ENCODE peak calls at places on chromosomes 2 and 18, in seven cellular contexts. Y is tibial artery, W is right atrium auricular region, E is neural progenitor cell, N is body of pancreas, T is breast epithelium, A is fibroblast of mammary gland. O is an unnamed sample.

GRCh38 chr2:178394816-178395215 is 56.2 kb downstream of the PRKRA start:
- DNase-seq in N (no peak), A (no peak), E (no peak), W (no peak), T (no peak), Y (no peak), O (no peak)

GRCh38 chr2:959453-959852 is 8.8 kb downstream of the SNTG2 start:
- DNase-seq in T (no peak), Y (no peak), N (no peak), W (no peak), A (no peak), E (no peak), O (no peak)

GRCh38 chr18:69495338-69495737 is 94.7 kb downstream of the DOK6 start:
- DNase-seq in Y (no peak), N (no peak), A (no peak), W (no peak), E (no peak), T (no peak), O (no peak)

GRCh38 chr2:219001577-219002394 is 8.6 kb upstream of the CRYBA2 start:
- DNase-seq in A (no peak), E (peak), N (peak), Y (no peak), T (peak), W (no peak), O (peak)

GRCh38 chr2:24423095-24423494 is 62.8 kb upstream of the ITSN2 start:
- DNase-seq in E (no peak), T (no peak), Y (no peak), N (no peak), W (peak), A (no peak), O (no peak)

GRCh38 chr2:18473241-18473841 is 87.1 kb downstream of the RDH14 start:
- DNase-seq in E (no peak), T (no peak), A (peak), Y (peak), W (no peak), N (no peak), O (no peak)

GRCh38 chr2:120134263-120134662 is 88.9 kb downstream of the TMEM185B start:
- DNase-seq in T (no peak), Y (no peak), W (no peak), A (peak), E (no peak), N (no peak), O (no peak)

GRCh38 chr2:218261424-218262273 is 834 bp downstream of the GPBAR1 start:
- DNase-seq in T (no peak), E (peak), A (no peak), W (no peak), Y (no peak), N (no peak), O (no peak)

GRCh38 chr18:56563568-56563967 is 74.8 kb downstream of the TXNL1 start:
- DNase-seq in N (no peak), W (no peak), T (no peak), A (no peak), E (peak), Y (no peak), O (no peak)

GRCh38 chr2:53235836-53236582 is 531.6 kb upstream of the CHAC2 start:
- DNase-seq in Y (no peak), T (no peak), W (no peak), A (no peak), N (no peak), E (no peak), O (no peak)

GRCh38 chr2:84451579-84451978 is 7.5 kb downstream of the SUCLG1 start:
- DNase-seq in N (no peak), E (no peak), T (no peak), W (no peak), Y (no peak), A (no peak), O (no peak)

GRCh38 chr2:160493227-160494028 is at the start of gene RBMS1:
- DNase-seq in A (peak), Y (peak), E (peak), T (peak), N (peak), W (no peak), O (peak)

GRCh38 chr2:64601027-64601767 is 52.5 kb downstream of the SERTAD2 start:
- DNase-seq in E (no peak), A (peak), W (no peak), Y (no peak), T (no peak), N (no peak), O (no peak)

GRCh38 chr2:226970362-226970761 is 134.5 kb downstream of the RHBDD1 start:
- DNase-seq in W (no peak), N (no peak), A (no peak), T (no peak), E (no peak), Y (no peak), O (no peak)

GRCh38 chr2:153391131-153391530 is 87.4 kb downstream of the RPRM start:
- DNase-seq in T (no peak), Y (no peak), W (no peak), A (no peak), N (no peak), E (no peak), O (no peak)

GRCh38 chr18:25305584-25305983 is 46.4 kb downstream of the ZNF521 start:
- DNase-seq in N (no peak), E (no peak), Y (no peak), T (no peak), W (no peak), A (peak), O (no peak)

GRCh38 chr2:145914716-145915115 is 1394.8 kb upstream of the ZEB2 start:
- DNase-seq in N (no peak), W (no peak), A (no peak), Y (no peak), T (no peak), E (no peak), O (no peak)

GRCh38 chr2:152694161-152694661 is 23.1 kb downstream of the PRPF40A start:
- DNase-seq in N (no peak), A (peak), Y (no peak), W (no peak), E (no peak), T (no peak), O (no peak)

GRCh38 chr2:72292433-72292832 is 144.8 kb upstream of the CYP26B1 start:
- DNase-seq in Y (no peak), W (no peak), N (no peak), A (no peak), E (no peak), T (no peak), O (no peak)

GRCh38 chr2:127953849-127954248 is 68.1 kb upstream of the AMMECR1L start:
- DNase-seq in Y (no peak), N (no peak), T (no peak), A (no peak), E (no peak), W (no peak), O (no peak)

GRCh38 chr2:36168136-36168535 is 187.4 kb upstream of the CRIM1 start:
- DNase-seq in W (no peak), N (no peak), A (no peak), T (no peak), Y (no peak), E (no peak), O (no peak)

GRCh38 chr2:241851325-241852115 is 7.2 kb downstream of the PDCD1 start:
- DNase-seq in Y (no peak), N (no peak), T (no peak), W (no peak), E (no peak), A (no peak), O (peak)

GRCh38 chr18:22174341-22175148 is 5.2 kb downstream of the GATA6 start:
- DNase-seq in A (no peak), E (peak), N (peak), W (no peak), Y (peak), T (no peak), O (no peak)

GRCh38 chr2:65320042-65320711 is 92.5 kb downstream of the ACTR2 start:
- DNase-seq in N (no peak), E (no peak), W (no peak), A (peak), T (no peak), Y (no peak), O (no peak)

GRCh38 chr2:239765911-239766310 is 259.2 kb downstream of the NDUFA10 start:
- DNase-seq in E (no peak), W (no peak), A (no peak), Y (no peak), T (no peak), N (no peak), O (no peak)

GRCh38 chr18:79685971-79686370 is 6.4 kb downstream of the CTDP1 start:
- DNase-seq in E (no peak), T (no peak), W (no peak), A (no peak), N (no peak), Y (no peak), O (no peak)

GRCh38 chr18:33745396-33745795 is 167.4 kb downstream of the ASXL3 start:
- DNase-seq in E (no peak), N (no peak), T (no peak), W (no peak), Y (no peak), A (no peak), O (no peak)

GRCh38 chr2:2688231-2688630 is 357.2 kb upstream of the MYT1L start:
- DNase-seq in T (no peak), E (no peak), W (no peak), A (no peak), Y (no peak), N (no peak), O (no peak)

GRCh38 chr2:109333414-109334194 is 204.6 kb downstream of the SH3RF3 start:
- DNase-seq in Y (no peak), T (no peak), A (no peak), W (no peak), N (no peak), E (peak), O (no peak)

GRCh38 chr2:190858817-190859216 is 21.8 kb upstream of the GLS start:
- DNase-seq in T (no peak), W (no peak), Y (no peak), A (peak), N (no peak), E (no peak), O (no peak)

GRCh38 chr2:189549440-189549832 is 31.1 kb downstream of the SLC40A1 start:
- DNase-seq in N (no peak), W (no peak), A (peak), T (no peak), Y (peak), E (no peak), O (no peak)

GRCh38 chr2:181158453-181158852 is 178.0 kb downstream of the UBE2E3 start:
- DNase-seq in T (no peak), W (no peak), N (no peak), E (no peak), A (peak), Y (no peak), O (no peak)

GRCh38 chr2:231926180-231926741 is at the start of gene NPPC:
- DNase-seq in E (peak), W (no peak), N (no peak), Y (peak), T (no peak), A (peak), O (no peak)
- TF ChIP-seq CTCF in E (peak), W (peak), N (no peak), Y (no peak), T (peak), A (no peak), O (peak)

DNA sequence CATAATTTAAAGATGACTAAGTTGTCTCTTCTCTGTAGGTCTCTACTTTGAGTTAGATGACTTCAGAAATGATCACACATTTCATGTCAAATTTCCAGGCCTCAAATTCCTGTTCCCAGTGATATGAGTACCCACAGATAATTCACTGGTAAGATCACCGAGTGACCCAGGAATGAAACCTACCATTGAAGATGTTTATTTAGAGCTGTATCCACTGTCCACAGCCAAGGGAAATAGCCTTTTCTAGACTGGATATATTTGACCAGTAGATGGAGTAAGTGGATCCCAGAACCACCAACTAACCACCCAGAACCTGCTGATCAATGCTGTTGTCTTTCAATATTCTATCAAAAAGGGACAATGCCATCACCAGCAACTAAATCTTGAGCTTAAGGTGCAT is 238.8 kb downstream of the SLC8A1 start:
- DNase-seq in Y (no peak), A (peak), W (no peak), N (no peak), T (no peak), E (peak), O (no peak)
- TF ChIP-seq CTCF in Y (peak), A (peak), W (peak), N (no peak), T (no peak), E (peak), O (peak)

GRCh38 chr2:59462418-59463197 is 1090.8 kb downstream of the BCL11A start:
- DNase-seq in T (no peak), N (no peak), A (no peak), Y (no peak), E (no peak), W (no peak), O (no peak)
- TF ChIP-seq CTCF in T (no peak), N (no peak), A (no peak), Y (no peak), E (peak), W (no peak), O (no peak)

GRCh38 chr2:102262218-102263129 is 48.9 kb upstream of the IL1RL1 start:
- DNase-seq in W (no peak), N (no peak), T (no peak), A (peak), Y (no peak), E (no peak), O (no peak)

GRCh38 chr2:102258386-102259074 is 52.8 kb upstream of the IL1RL1 start:
- DNase-seq in W (no peak), T (no peak), A (peak), Y (no peak), E (no peak), N (no peak), O (no peak)

GRCh38 chr2:102264952-102265351 is 46.4 kb upstream of the IL1RL1 start:
- DNase-seq in W (no peak), E (no peak), T (no peak), N (no peak), A (no peak), Y (no peak), O (no peak)

GRCh38 chr2:102258025-102258385 is 53.4 kb upstream of the IL1RL1 start:
- DNase-seq in A (no peak), N (no peak), Y (no peak), E (no peak), W (no peak), T (no peak), O (no peak)

GRCh38 chr2:102261467-102261866 is 49.9 kb upstream of the IL1RL1 start:
- DNase-seq in N (no peak), E (no peak), A (no peak), T (no peak), W (no peak), Y (no peak), O (no peak)
- TF ChIP-seq CTCF in N (no peak), E (no peak), A (no peak), T (no peak), W (no peak), Y (no peak), O (no peak)

GRCh38 chr2:236177604-236177966 is 9.4 kb upstream of the GBX2 start:
- DNase-seq in N (peak), Y (no peak), A (peak), E (peak), W (no peak), T (no peak), O (no peak)

GRCh38 chr2:236174608-236175001 is 6.4 kb upstream of the GBX2 start:
- DNase-seq in Y (no peak), N (no peak), A (no peak), E (peak), W (no peak), T (no peak), O (no peak)

GRCh38 chr2:236176951-236177350 is 8.8 kb upstream of the GBX2 start:
- DNase-seq in Y (no peak), T (no peak), N (no peak), E (no peak), A (no peak), W (no peak), O (no peak)

GRCh38 chr2:236177967-236178909 is 10.1 kb upstream of the GBX2 start:
- DNase-seq in E (peak), A (peak), Y (peak), N (peak), W (no peak), T (no peak), O (peak)

GRCh38 chr2:236176417-236176816 is 8.2 kb upstream of the GBX2 start:
- DNase-seq in T (no peak), W (no peak), N (no peak), A (peak), Y (no peak), E (peak), O (no peak)
- TF ChIP-seq CTCF in T (no peak), W (peak), N (no peak), A (peak), Y (no peak), E (peak), O (peak)

GRCh38 chr18:57908092-57908491 is 105.0 kb upstream of the ATP8B1 start:
- DNase-seq in Y (no peak), N (no peak), W (no peak), T (no peak), A (no peak), E (no peak), O (no peak)

GRCh38 chr18:57910134-57910533 is 107.0 kb upstream of the ATP8B1 start:
- DNase-seq in W (no peak), N (no peak), T (no peak), A (no peak), E (no peak), Y (no peak), O (no peak)

GRCh38 chr18:57909620-57910019 is 106.5 kb upstream of the ATP8B1 start:
- DNase-seq in T (no peak), A (peak), N (no peak), W (no peak), E (no peak), Y (no peak), O (no peak)

GRCh38 chr18:57910817-57911216 is 107.7 kb upstream of the ATP8B1 start:
- DNase-seq in W (no peak), A (no peak), T (no peak), E (peak), Y (no peak), N (no peak), O (no peak)

DNA sequence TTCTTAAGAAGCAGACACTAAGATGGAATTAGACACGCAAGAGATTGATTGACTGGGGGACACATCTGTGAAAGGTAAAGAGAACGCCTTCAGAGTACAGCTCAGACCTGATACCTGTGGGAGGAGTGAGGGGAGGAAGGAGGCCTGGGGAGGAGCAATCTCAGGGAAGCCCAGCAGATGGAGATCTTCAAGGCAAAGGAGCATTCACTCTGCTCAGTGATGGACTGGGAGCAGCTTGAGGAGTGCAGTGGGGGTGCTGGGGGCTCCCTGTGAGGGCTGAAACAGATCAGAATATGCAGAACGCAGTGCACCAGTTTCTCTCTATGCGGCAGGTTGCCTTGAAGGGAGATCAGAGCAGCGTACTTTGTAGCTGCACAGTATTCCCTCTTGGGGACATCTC is 103.7 kb upstream of the ATP8B1 start:
- DNase-seq in T (no peak), W (no peak), Y (no peak), E (peak), N (no peak), A (no peak), O (no peak)
- TF ChIP-seq CTCF in T (no peak), W (no peak), Y (no peak), E (peak), N (no peak), A (peak), O (peak)

DNA sequence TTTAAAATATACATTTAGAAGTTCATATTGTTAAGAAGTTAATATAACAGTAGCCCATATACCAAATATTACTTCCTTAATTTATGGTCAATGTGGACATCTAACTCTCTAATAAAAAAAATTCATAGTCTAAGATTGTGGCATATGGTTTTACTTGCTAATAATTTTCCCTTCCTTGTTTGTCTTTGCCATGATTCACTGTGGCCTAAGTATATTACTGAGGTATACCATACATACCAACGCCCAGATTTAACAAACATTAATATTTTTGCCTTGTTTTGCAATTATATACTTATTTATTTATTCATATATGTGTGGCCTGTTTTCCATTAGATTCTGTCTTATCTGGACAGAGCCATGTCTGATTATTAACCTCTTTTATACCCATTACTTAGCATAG is 54.6 kb upstream of the CCDC150 start:
- DNase-seq in E (no peak), N (no peak), Y (no peak), A (no peak), T (no peak), W (no peak), O (no peak)
- TF ChIP-seq CTCF in E (no peak), N (no peak), Y (no peak), A (no peak), T (no peak), W (no peak), O (no peak)

GRCh38 chr2:171253900-171254447 is 93.3 kb upstream of the TLK1 start:
- DNase-seq in A (no peak), T (no peak), N (no peak), W (no peak), Y (no peak), E (no peak), O (no peak)
- TF ChIP-seq CTCF in A (no peak), T (no peak), N (no peak), W (no peak), Y (no peak), E (no peak), O (peak)